ENCODE peak calls at places on chromosomes 7 and 10, in seven cellular contexts. G, Q, N, T, R, U and A are unnamed samples.

GRCh38 chr7:7772385-7772784 is 54.0 kb upstream of the RPA3 start:
- DNase-seq in G (peak; percentile 97), Q (no peak), N (no peak), T (no peak), R (no peak), U (no peak), A (no peak)

GRCh38 chr7:133931053-133931452 is 196.1 kb upstream of the LRGUK start:
- DNase-seq in G (peak; percentile 86), Q (no peak), N (no peak), T (no peak), R (no peak), U (no peak), A (no peak)

GRCh38 chr7:140640060-140640611 is 477 bp downstream of the DENND2A start:
- DNase-seq in G (no peak), Q (peak; percentile 74), N (peak; percentile 68), T (peak; percentile 55), R (no peak), U (peak; percentile 35), A (peak; percentile 40)

GRCh38 chr10:55631071-55631654 is 729.9 kb downstream of the ZWINT start:
- DNase-seq in G (peak; percentile 8), Q (peak; percentile 91), N (peak; percentile 90), T (peak; percentile 54), R (no peak), U (peak; percentile 21), A (peak; percentile 87)

GRCh38 chr10:22666287-22667092 is 47.9 kb downstream of the PIP4K2A start:
- DNase-seq in G (peak; percentile 17), Q (no peak), N (peak; percentile 50), T (no peak), R (no peak), U (no peak), A (no peak)

GRCh38 chr7:4774804-4775280 is 581 bp upstream of the AP5Z1 start:
- DNase-seq in G (peak; percentile 76), Q (no peak), N (peak; percentile 64), T (no peak), R (peak; percentile 29), U (peak; percentile 71), A (no peak)

GRCh38 chr7:30422922-30423321 is 55.7 kb downstream of the NOD1 start:
- DNase-seq in G (peak; percentile 50), Q (no peak), N (no peak), T (no peak), R (no peak), U (peak; percentile 17), A (no peak)

GRCh38 chr7:32020760-32021159 is 49.4 kb downstream of the PDE1C start:
- DNase-seq in G (no peak), Q (no peak), N (no peak), T (no peak), R (no peak), U (peak; percentile 26), A (no peak)

GRCh38 chr7:7100432-7100849 is 81.9 kb upstream of the C1GALT1 start:
- DNase-seq in G (peak; percentile 97), Q (peak; percentile 76), N (peak; percentile 40), T (no peak), R (no peak), U (no peak), A (no peak)

GRCh38 chr7:65749039-65749438 is 123.8 kb upstream of the VKORC1L1 start:
- DNase-seq in G (no peak), Q (no peak), N (no peak), T (no peak), R (no peak), U (no peak), A (no peak)

GRCh38 chr10:91978585-91978984 is 55.0 kb downstream of the BTAF1 start:
- DNase-seq in G (no peak), Q (no peak), N (no peak), T (no peak), R (no peak), U (no peak), A (no peak)

GRCh38 chr7:904847-905246 is 28.5 kb downstream of the GET4 start:
- DNase-seq in G (no peak), Q (no peak), N (no peak), T (no peak), R (no peak), U (peak; percentile 72), A (no peak)

GRCh38 chr7:104469135-104469820 is 140.9 kb downstream of the LHFPL3 start:
- DNase-seq in G (no peak), Q (no peak), N (peak; percentile 16), T (no peak), R (no peak), U (no peak), A (no peak)

GRCh38 chr7:41785265-41785664 is 82.4 kb upstream of the INHBA start:
- DNase-seq in G (no peak), Q (no peak), N (no peak), T (no peak), R (no peak), U (no peak), A (no peak)

GRCh38 chr10:60098676-60099601 is 192.6 kb upstream of the CCDC6 start:
- DNase-seq in G (no peak), Q (peak; percentile 61), N (no peak), T (no peak), R (no peak), U (no peak), A (no peak)

GRCh38 chr10:131079314-131079713 is 232.2 kb downstream of the TCERG1L start:
- DNase-seq in G (no peak), Q (no peak), N (no peak), T (no peak), R (no peak), U (no peak), A (no peak)

GRCh38 chr10:2464476-2464875 is 602.9 kb upstream of the PFKP start:
- DNase-seq in G (no peak), Q (no peak), N (no peak), T (no peak), R (no peak), U (no peak), A (no peak)

GRCh38 chr7:47804767-47805545 is 143.3 kb downstream of the PKD1L1 start:
- DNase-seq in G (peak; percentile 38), Q (no peak), N (no peak), T (no peak), R (no peak), U (no peak), A (no peak)

GRCh38 chr10:100341953-100342626 is 4.9 kb upstream of the SCD start:
- DNase-seq in G (peak; percentile 59), Q (peak; percentile 83), N (peak; percentile 84), T (no peak), R (no peak), U (peak; percentile 57), A (no peak)

GRCh38 chr10:114783686-114784085 is 37.9 kb upstream of the FHIP2A start:
- DNase-seq in G (no peak), Q (no peak), N (no peak), T (no peak), R (no peak), U (no peak), A (no peak)

GRCh38 chr7:27873981-27874957 is 134.3 kb downstream of the TAX1BP1 start:
- DNase-seq in G (no peak), Q (no peak), N (no peak), T (peak; percentile 71), R (no peak), U (peak; percentile 72), A (no peak)

GRCh38 chr10:22705534-22705933 is 8.8 kb downstream of the PIP4K2A start:
- DNase-seq in G (no peak), Q (no peak), N (no peak), T (no peak), R (no peak), U (no peak), A (no peak)

GRCh38 chr10:101974091-101974799 is 81.7 kb downstream of the ARMH3 start:
- DNase-seq in G (no peak), Q (no peak), N (no peak), T (no peak), R (no peak), U (peak; percentile 30), A (no peak)

GRCh38 chr10:81027223-81027622 is 489.5 kb downstream of the SH2D4B start:
- DNase-seq in G (no peak), Q (no peak), N (no peak), T (no peak), R (no peak), U (no peak), A (no peak)

GRCh38 chr7:20170626-20171025 is 46.6 kb downstream of the MACC1 start:
- DNase-seq in G (no peak), Q (no peak), N (no peak), T (no peak), R (no peak), U (peak; percentile 73), A (no peak)

GRCh38 chr7:29921404-29922010 is 68.1 kb downstream of the SCRN1 start:
- DNase-seq in G (peak; percentile 64), Q (peak; percentile 86), N (peak; percentile 68), T (no peak), R (peak; percentile 11), U (peak; percentile 62), A (peak; percentile 39)

GRCh38 chr10:48509974-48510692 is 94.7 kb downstream of the ARHGAP22 start:
- DNase-seq in G (peak; percentile 12), Q (peak; percentile 43), N (no peak), T (no peak), R (no peak), U (no peak), A (no peak)

GRCh38 chr7:158672975-158673374 is 31.6 kb downstream of the NCAPG2 start:
- DNase-seq in G (peak; percentile 76), Q (no peak), N (no peak), T (no peak), R (no peak), U (peak; percentile 32), A (no peak)

GRCh38 chr10:68895041-68895440 is 6.1 kb upstream of the DDX50 start:
- DNase-seq in G (no peak), Q (no peak), N (no peak), T (no peak), R (no peak), U (no peak), A (no peak)

DNA sequence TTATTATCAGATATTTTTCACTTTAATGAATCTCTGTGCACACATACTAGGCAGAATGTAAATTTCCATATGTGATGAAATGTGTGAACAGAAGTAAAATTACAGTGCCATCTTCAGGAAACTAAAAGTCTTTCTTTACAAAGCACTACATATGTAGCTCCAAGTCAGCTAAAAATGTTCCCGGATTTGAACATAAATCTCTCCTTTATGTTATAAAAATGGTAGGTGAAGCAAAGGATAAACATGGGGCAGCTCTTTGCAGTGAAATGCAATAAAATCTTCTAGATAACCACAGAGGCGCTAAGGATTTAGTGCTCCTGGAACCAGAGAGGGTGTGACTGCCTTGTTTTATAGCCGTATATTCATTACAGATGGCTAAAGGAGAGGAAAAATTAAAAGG is 104.9 kb upstream of the C7orf33 start:
- DNase-seq in G (peak; percentile 36), Q (no peak), N (peak; percentile 18), T (no peak), R (no peak), U (no peak), A (no peak)
- TF ChIP-seq CTCF in G (peak; percentile 8), Q (no peak), N (peak; percentile 55), T (no peak), R (no peak), U (no peak), A (no peak)

GRCh38 chr7:100247152-100247757 is 27.5 kb downstream of the PVRIG start:
- DNase-seq in G (peak; percentile 92), Q (peak; percentile 93), N (peak; percentile 86), T (no peak), R (peak; percentile 7), U (peak; percentile 15), A (no peak)
- TF ChIP-seq CTCF in G (no peak), Q (no peak), N (no peak), T (no peak), R (no peak), U (no peak), A (peak; percentile 33)

GRCh38 chr10:31776159-31776558 is 152.5 kb downstream of the ARHGAP12 start:
- DNase-seq in G (no peak), Q (no peak), N (no peak), T (no peak), R (no peak), U (no peak), A (no peak)
- TF ChIP-seq CTCF in G (no peak), Q (no peak), N (no peak), T (no peak), R (no peak), U (no peak), A (no peak)

GRCh38 chr10:119030421-119031250 is 1.1 kb downstream of the NANOS1 start:
- DNase-seq in G (peak; percentile 50), Q (peak; percentile 79), N (no peak), T (peak; percentile 66), R (no peak), U (peak; percentile 34), A (peak; percentile 49)
- TF ChIP-seq CTCF in G (peak; percentile 12), Q (peak; percentile 4), N (no peak), T (peak; percentile 14), R (no peak), U (no peak), A (peak; percentile 43)